ENCODE peak calls at places on chromosomes 1 and 21, in four cellular contexts. L is mucosa of descending colon, K is ovary, D is heart left ventricle. A is an unnamed sample.

GRCh38 chr21:46421756-46422555 is 36.7 kb upstream of the DIP2A start:
- DNase-seq in L (no peak), K (no peak), D (no peak), A (no peak)

GRCh38 chr1:179083533-179083932 is 1.7 kb downstream of the TOR3A start:
- DNase-seq in L (no peak), K (no peak), D (no peak), A (peak; percentile 73)

GRCh38 chr1:118116909-118117308 is 68.1 kb downstream of the SPAG17 start:
- DNase-seq in L (no peak), K (no peak), D (no peak), A (no peak)

GRCh38 chr1:178644308-178645120 is 80.5 kb upstream of the RALGPS2 start:
- DNase-seq in L (peak; percentile 66), K (no peak), D (peak; percentile 15), A (peak; percentile 68)

GRCh38 chr1:175498002-175498401 is 245.4 kb downstream of the TNR start:
- DNase-seq in L (no peak), K (no peak), D (no peak), A (no peak)

GRCh38 chr1:212982430-212983152 is 32.2 kb downstream of the VASH2 start:
- DNase-seq in L (no peak), K (no peak), D (peak; percentile 48), A (no peak)

GRCh38 chr1:59332983-59333382 is 36.1 kb downstream of the FGGY start:
- DNase-seq in L (no peak), K (no peak), D (no peak), A (no peak)

GRCh38 chr1:42163114-42163513 is 1.4 kb downstream of the GUCA2A start:
- DNase-seq in L (no peak), K (no peak), D (no peak), A (no peak)

GRCh38 chr1:67953301-67953700 is 97.1 kb downstream of the DIRAS3 start:
- DNase-seq in L (no peak), K (no peak), D (no peak), A (no peak)

GRCh38 chr1:165369255-165369848 is 12.8 kb upstream of the LMX1A start:
- DNase-seq in L (peak; percentile 62), K (peak; percentile 52), D (no peak), A (peak; percentile 65)

GRCh38 chr21:21366277-21366676 is 368.1 kb downstream of the NCAM2 start:
- DNase-seq in L (no peak), K (no peak), D (no peak), A (no peak)

GRCh38 chr1:160834945-160835565 is 27.6 kb downstream of the CD244 start:
- DNase-seq in L (peak; percentile 69), K (peak; percentile 42), D (no peak), A (no peak)

GRCh38 chr1:151718011-151718431 is 1.4 kb upstream of the CELF3 start:
- DNase-seq in L (no peak), K (no peak), D (peak; percentile 23), A (no peak)

GRCh38 chr1:6657138-6657537 is 32.5 kb downstream of the THAP3 start:
- DNase-seq in L (no peak), K (no peak), D (no peak), A (no peak)

GRCh38 chr1:244918422-244919319 is 54.3 kb upstream of the HNRNPU start:
- DNase-seq in L (peak; percentile 45), K (peak; percentile 22), D (peak; percentile 42), A (peak; percentile 60)

GRCh38 chr1:211328084-211328694 is 1.6 kb downstream of the TRAF5 start:
- DNase-seq in L (no peak), K (no peak), D (no peak), A (peak; percentile 49)

GRCh38 chr1:157117527-157118057 is 18.0 kb upstream of the ETV3L start:
- DNase-seq in L (no peak), K (no peak), D (no peak), A (no peak)

GRCh38 chr1:147640553-147641165 is 29.7 kb downstream of the ACP6 start:
- DNase-seq in L (peak; percentile 83), K (peak; percentile 43), D (peak; percentile 68), A (peak; percentile 73)

GRCh38 chr1:115837386-115837761 is 3.6 kb downstream of the NHLH2 start:
- DNase-seq in L (no peak), K (no peak), D (no peak), A (no peak)

GRCh38 chr1:115829947-115830346 is 11.0 kb downstream of the NHLH2 start:
- DNase-seq in L (no peak), K (no peak), D (no peak), A (no peak)

GRCh38 chr1:115830963-115831362 is 10.0 kb downstream of the NHLH2 start:
- DNase-seq in L (no peak), K (no peak), D (no peak), A (no peak)

GRCh38 chr1:115832651-115833050 is 8.3 kb downstream of the NHLH2 start:
- DNase-seq in L (no peak), K (no peak), D (no peak), A (no peak)

GRCh38 chr1:115833806-115834205 is 7.1 kb downstream of the NHLH2 start:
- DNase-seq in L (no peak), K (no peak), D (no peak), A (no peak)
- TF ChIP-seq CTCF in L (no peak), K (no peak), D (no peak), A (no peak)

DNA sequence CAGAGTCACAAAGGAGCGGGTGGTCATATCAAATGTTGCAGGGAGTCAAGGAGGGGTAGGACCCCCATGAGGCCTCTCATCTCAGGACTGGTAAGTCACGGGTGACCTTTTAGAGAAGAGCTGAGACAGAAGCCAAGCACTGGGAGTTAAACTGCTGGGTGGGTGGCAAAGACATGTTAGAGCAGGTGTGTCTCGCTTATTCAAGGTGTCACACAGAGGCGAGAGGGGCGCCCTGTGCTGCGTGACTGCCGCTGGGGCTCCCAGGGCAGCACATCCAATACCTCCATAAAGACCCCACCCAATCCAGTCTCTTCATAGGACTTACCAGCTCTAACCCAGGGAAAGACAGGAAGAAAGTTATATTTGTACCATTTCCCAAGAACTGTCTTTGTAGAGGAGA is 15.1 kb downstream of the CASQ2 start:
- DNase-seq in L (no peak), K (no peak), D (no peak), A (no peak)
- H3K4me1 ChIP-seq in L (no peaks in the 10 kb centered on the region), K (no peaks in the 10 kb centered on the region), D (peaks cover 37% of the 10 kb centered on the region), A (no peaks in the 10 kb centered on the region)

GRCh38 chr1:220544901-220545303 is 17.0 kb downstream of the MARK1 start:
- DNase-seq in L (peak; percentile 11), K (no peak), D (no peak), A (no peak)
- TF ChIP-seq CTCF in L (no peak), K (no peak), D (no peak), A (no peak)

DNA sequence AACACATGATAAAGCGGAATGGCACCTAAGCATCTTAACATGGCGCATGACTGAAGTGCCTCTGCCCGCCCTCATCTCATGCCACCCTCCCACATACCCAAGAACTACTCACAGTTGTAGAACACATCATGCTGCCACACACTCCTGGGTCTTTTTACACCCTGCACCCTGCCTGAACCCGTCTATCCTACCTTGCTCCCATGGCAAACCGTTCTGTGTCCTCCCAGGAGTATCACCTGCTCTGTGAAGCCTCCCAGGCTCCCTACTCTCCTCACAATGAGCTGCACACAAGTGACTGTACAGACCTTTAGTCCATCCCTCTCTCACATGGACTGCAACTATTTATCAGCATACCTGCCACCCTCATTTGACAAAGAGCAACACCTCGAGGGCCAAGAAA is 144.0 kb downstream of the TGFBR3 start:
- DNase-seq in L (no peak), K (peak; percentile 21), D (no peak), A (no peak)
- H3K4me1 ChIP-seq in L (peaks cover 6% of the 10 kb centered on the region), K (peaks cover 30% of the 10 kb centered on the region), D (peaks cover 28% of the 10 kb centered on the region), A (no peaks in the 10 kb centered on the region)

DNA sequence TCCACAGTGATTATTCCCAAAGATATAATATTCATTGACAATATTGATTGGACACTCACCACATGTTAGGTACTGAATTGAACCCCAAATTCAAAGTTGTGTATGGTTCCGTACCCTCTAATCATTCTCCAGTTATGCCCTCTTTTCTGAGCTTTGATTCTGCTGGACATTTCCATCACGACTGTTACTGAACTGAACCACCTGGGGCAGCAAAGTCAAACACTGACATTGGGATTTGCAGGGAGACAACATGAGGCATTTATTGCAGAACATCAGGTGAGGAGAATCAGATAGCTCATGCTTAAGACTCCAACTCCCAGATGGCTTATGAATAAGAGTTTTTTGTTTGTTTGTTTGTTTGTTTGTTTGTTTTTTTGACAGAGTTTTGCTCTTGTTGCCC is 420.9 kb downstream of the DISC1 start:
- DNase-seq in L (no peak), K (no peak), D (no peak), A (no peak)
- TF ChIP-seq CTCF in L (no peak), K (no peak), D (no peak), A (no peak)

GRCh38 chr1:218383681-218384080 is 38.5 kb downstream of the TGFB2 start:
- DNase-seq in L (no peak), K (no peak), D (no peak), A (no peak)
- H3K4me1 ChIP-seq in L (no peaks in the 10 kb centered on the region), K (peaks cover 3% of the 10 kb centered on the region), D (no peaks in the 10 kb centered on the region), A (no peaks in the 10 kb centered on the region)

GRCh38 chr21:31924548-31924947 is 51.7 kb downstream of the HUNK start:
- DNase-seq in L (no peak), K (no peak), D (no peak), A (no peak)

GRCh38 chr21:31926498-31926897 is 53.7 kb downstream of the HUNK start:
- DNase-seq in L (no peak), K (no peak), D (no peak), A (no peak)

GRCh38 chr21:31929548-31929947 is 56.7 kb downstream of the HUNK start:
- DNase-seq in L (no peak), K (no peak), D (no peak), A (no peak)

GRCh38 chr21:31930001-31930400 is 57.2 kb downstream of the HUNK start:
- DNase-seq in L (no peak), K (no peak), D (no peak), A (no peak)

DNA sequence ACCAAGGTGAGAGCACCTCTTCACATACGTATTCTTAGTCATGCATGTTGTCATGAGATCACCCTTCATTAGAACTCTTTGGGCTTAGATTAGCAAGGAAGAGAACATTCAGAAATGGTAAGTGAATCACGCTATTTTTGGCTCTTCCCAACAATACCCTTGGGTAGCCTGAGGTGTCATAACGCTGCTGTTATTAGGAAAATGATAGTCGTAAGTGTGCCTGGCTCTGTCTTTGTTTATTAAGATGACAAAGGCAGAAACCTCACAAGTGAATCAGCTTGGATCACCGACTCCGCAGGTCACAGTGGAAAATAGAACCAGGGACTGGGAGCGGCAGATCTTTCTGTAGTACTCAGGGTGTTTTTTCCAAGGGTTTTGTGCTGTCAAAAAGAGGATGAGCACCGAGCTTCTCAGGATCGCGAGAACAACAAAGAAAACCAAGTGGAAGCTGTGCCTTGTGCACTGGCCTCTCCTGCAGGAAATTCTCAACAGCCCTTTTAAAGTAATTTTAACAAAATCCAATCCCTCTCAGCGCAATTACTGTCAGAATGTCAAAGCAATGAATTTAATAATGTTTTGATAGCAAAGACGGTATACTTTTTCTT is 55.2 kb downstream of the HUNK start:
- DNase-seq in L (no peak), K (no peak), D (no peak), A (no peak)
- TF ChIP-seq CTCF in L (no peak), K (no peak), D (no peak), A (no peak)

A was measured in Peyer's patch.